ENCODE peak calls at places on chromosomes 16 and 17, in nine cellular contexts. N is upper lobe of right lung, I is choroid plexus epithelial cell, R is NCI-H1694, P is uterus, E is amygdala, H is activated gamma-delta T cell treated with Interleukin-2 at 50 U/mL for 16 hours, Y is brain microvascular endothelial cell, O is T-helper 1 cell. K is an unnamed sample.

GRCh38 chr17:80791758-80792284 is 199.8 kb upstream of the CHMP6 start:
- DNase-seq in N (no peak), I (peak), R (no peak), P (peak), E (peak), H (no peak), Y (peak), O (no peak), K (peak)

GRCh38 chr16:30447512-30448226 is 2.0 kb upstream of the SEPHS2 start:
- DNase-seq in N (no peak), I (no peak), R (no peak), P (no peak), E (no peak), H (no peak), Y (no peak), O (no peak), K (no peak)

GRCh38 chr17:2218426-2218825 is 85.2 kb downstream of the SMG6 start:
- DNase-seq in N (no peak), I (no peak), R (no peak), P (no peak), E (no peak), H (no peak), Y (no peak), O (no peak), K (no peak)

GRCh38 chr17:76547183-76547641 is 7.4 kb downstream of the PRCD start:
- DNase-seq in N (no peak), I (peak), R (peak), P (peak), E (peak), H (peak), Y (peak), O (peak), K (no peak)

GRCh38 chr17:20224379-20224778 is 215.2 kb downstream of the SPECC1 start:
- DNase-seq in N (no peak), I (no peak), R (no peak), P (no peak), E (no peak), H (no peak), Y (no peak), O (no peak), K (no peak)

GRCh38 chr17:74943808-74944522 is 8.3 kb downstream of the OTOP3 start:
- DNase-seq in N (no peak), I (peak), R (no peak), P (no peak), E (no peak), H (no peak), Y (no peak), O (no peak), K (no peak)

GRCh38 chr16:86668136-86668535 is 89.8 kb downstream of the FOXL1 start:
- DNase-seq in N (no peak), I (peak), R (no peak), P (no peak), E (no peak), H (no peak), Y (peak), O (no peak), K (no peak)

GRCh38 chr16:30115238-30115637 is 1.9 kb upstream of the GDPD3 start:
- DNase-seq in N (peak), I (no peak), R (no peak), P (no peak), E (no peak), H (no peak), Y (no peak), O (no peak), K (no peak)

GRCh38 chr16:57042157-57043111 is 49.9 kb upstream of the CPNE2 start:
- DNase-seq in N (no peak), I (peak), R (no peak), P (no peak), E (no peak), H (peak), Y (no peak), O (peak), K (no peak)

GRCh38 chr16:49470550-49470949 is 96.9 kb downstream of the C16orf78 start:
- DNase-seq in N (peak), I (no peak), R (no peak), P (peak), E (no peak), H (no peak), Y (no peak), O (no peak), K (peak)